ENCODE peak calls at places on chromosomes 13 and 19, in nine cellular contexts. One of them, this sample, is unnamed.

GRCh38 chr19:10001899-10002298 is 8.4 kb downstream of the COL5A3 start:
- DNase-seq in MM.1S: no peak
- DNase-seq in fibroblast of pulmonary artery: peak
- DNase-seq in endodermal cell: peak
- DNase-seq in hepatocyte: peak
- DNase-seq in upper lobe of right lung: no peak
- DNase-seq in heart left ventricle: peak
- DNase-seq in tibial nerve: no peak
- DNase-seq in DND-41: no peak
- DNase-seq in this sample: no peak

GRCh38 chr13:102401305-102401704 is 543 bp downstream of the FGF14 start:
- DNase-seq in heart left ventricle: no peak
- DNase-seq in endodermal cell: no peak
- DNase-seq in MM.1S: no peak
- DNase-seq in upper lobe of right lung: no peak
- DNase-seq in hepatocyte: no peak
- DNase-seq in fibroblast of pulmonary artery: no peak
- DNase-seq in tibial nerve: no peak
- DNase-seq in DND-41: no peak
- DNase-seq in this sample: no peak

GRCh38 chr19:10069046-10069445 is 17.1 kb upstream of the SHFL start:
- DNase-seq in DND-41: no peak
- DNase-seq in endodermal cell: no peak
- DNase-seq in heart left ventricle: no peak
- DNase-seq in tibial nerve: no peak
- DNase-seq in hepatocyte: no peak
- DNase-seq in upper lobe of right lung: no peak
- DNase-seq in MM.1S: no peak
- DNase-seq in fibroblast of pulmonary artery: no peak
- DNase-seq in this sample: no peak

GRCh38 chr13:81779896-81780295 is 1439.0 kb upstream of the SPRY2 start:
- DNase-seq in hepatocyte: no peak
- DNase-seq in upper lobe of right lung: no peak
- DNase-seq in DND-41: no peak
- DNase-seq in MM.1S: no peak
- DNase-seq in heart left ventricle: no peak
- DNase-seq in fibroblast of pulmonary artery: no peak
- DNase-seq in tibial nerve: no peak
- DNase-seq in endodermal cell: no peak
- DNase-seq in this sample: no peak

GRCh38 chr13:108835082-108835481 is 205.7 kb downstream of the MYO16 start:
- DNase-seq in heart left ventricle: no peak
- DNase-seq in upper lobe of right lung: no peak
- DNase-seq in tibial nerve: no peak
- DNase-seq in DND-41: no peak
- DNase-seq in MM.1S: no peak
- DNase-seq in endodermal cell: no peak
- DNase-seq in hepatocyte: no peak
- DNase-seq in fibroblast of pulmonary artery: no peak
- DNase-seq in this sample: no peak

GRCh38 chr13:30963794-30964193 is 31.3 kb downstream of the TEX26 start:
- DNase-seq in endodermal cell: no peak
- DNase-seq in MM.1S: no peak
- DNase-seq in upper lobe of right lung: no peak
- DNase-seq in DND-41: no peak
- DNase-seq in tibial nerve: no peak
- DNase-seq in hepatocyte: peak
- DNase-seq in heart left ventricle: peak
- DNase-seq in fibroblast of pulmonary artery: peak
- DNase-seq in this sample: no peak

GRCh38 chr19:46975011-46975917 is 44.4 kb upstream of the NPAS1 start:
- DNase-seq in upper lobe of right lung: no peak
- DNase-seq in DND-41: no peak
- DNase-seq in fibroblast of pulmonary artery: no peak
- DNase-seq in MM.1S: no peak
- DNase-seq in heart left ventricle: no peak
- DNase-seq in endodermal cell: no peak
- DNase-seq in tibial nerve: no peak
- DNase-seq in hepatocyte: no peak
- DNase-seq in this sample: no peak

GRCh38 chr13:24630851-24631341 is 49.3 kb upstream of the ATP12A start:
- DNase-seq in heart left ventricle: no peak
- DNase-seq in hepatocyte: peak
- DNase-seq in MM.1S: no peak
- DNase-seq in tibial nerve: no peak
- DNase-seq in DND-41: no peak
- DNase-seq in upper lobe of right lung: no peak
- DNase-seq in fibroblast of pulmonary artery: peak
- DNase-seq in endodermal cell: no peak
- DNase-seq in this sample: no peak

GRCh38 chr13:101382701-101383100 is 33.6 kb downstream of the NALCN start:
- DNase-seq in upper lobe of right lung: no peak
- DNase-seq in hepatocyte: no peak
- DNase-seq in fibroblast of pulmonary artery: no peak
- DNase-seq in heart left ventricle: no peak
- DNase-seq in DND-41: no peak
- DNase-seq in MM.1S: no peak
- DNase-seq in tibial nerve: no peak
- DNase-seq in endodermal cell: no peak
- DNase-seq in this sample: no peak

GRCh38 chr13:29918845-29919244 is 68.4 kb upstream of the UBL3 start:
- DNase-seq in upper lobe of right lung: no peak
- DNase-seq in fibroblast of pulmonary artery: peak
- DNase-seq in MM.1S: no peak
- DNase-seq in DND-41: no peak
- DNase-seq in tibial nerve: no peak
- DNase-seq in endodermal cell: no peak
- DNase-seq in hepatocyte: no peak
- DNase-seq in heart left ventricle: no peak
- DNase-seq in this sample: no peak

GRCh38 chr13:25980255-25980654 is 71.6 kb downstream of the SHISA2 start:
- DNase-seq in tibial nerve: no peak
- DNase-seq in DND-41: no peak
- DNase-seq in heart left ventricle: no peak
- DNase-seq in upper lobe of right lung: no peak
- DNase-seq in hepatocyte: no peak
- DNase-seq in endodermal cell: peak
- DNase-seq in fibroblast of pulmonary artery: peak
- DNase-seq in MM.1S: no peak
- DNase-seq in this sample: no peak

GRCh38 chr13:41740479-41740878 is 220.4 kb downstream of the VWA8 start:
- DNase-seq in endodermal cell: no peak
- DNase-seq in tibial nerve: no peak
- DNase-seq in heart left ventricle: no peak
- DNase-seq in DND-41: no peak
- DNase-seq in fibroblast of pulmonary artery: peak
- DNase-seq in hepatocyte: no peak
- DNase-seq in MM.1S: no peak
- DNase-seq in upper lobe of right lung: no peak
- DNase-seq in this sample: no peak

GRCh38 chr19:10288662-10289166 is 1.0 kb upstream of the ICAM5 start:
- DNase-seq in heart left ventricle: no peak
- DNase-seq in upper lobe of right lung: peak
- DNase-seq in DND-41: no peak
- DNase-seq in MM.1S: peak
- DNase-seq in hepatocyte: no peak
- DNase-seq in endodermal cell: peak
- DNase-seq in fibroblast of pulmonary artery: peak
- DNase-seq in tibial nerve: no peak
- DNase-seq in this sample: peak

GRCh38 chr13:61777902-61778301 is 362.3 kb upstream of the PCDH20 start:
- DNase-seq in tibial nerve: no peak
- DNase-seq in MM.1S: no peak
- DNase-seq in heart left ventricle: no peak
- DNase-seq in fibroblast of pulmonary artery: peak
- DNase-seq in DND-41: no peak
- DNase-seq in endodermal cell: no peak
- DNase-seq in hepatocyte: no peak
- DNase-seq in upper lobe of right lung: no peak
- DNase-seq in this sample: no peak

GRCh38 chr13:76894401-76895110 is 8.4 kb upstream of the KCTD12 start:
- DNase-seq in DND-41: no peak
- DNase-seq in fibroblast of pulmonary artery: no peak
- DNase-seq in heart left ventricle: no peak
- DNase-seq in endodermal cell: no peak
- DNase-seq in tibial nerve: no peak
- DNase-seq in MM.1S: peak
- DNase-seq in hepatocyte: no peak
- DNase-seq in upper lobe of right lung: no peak
- DNase-seq in this sample: no peak

GRCh38 chr19:2850256-2850925 is 9.1 kb downstream of the ZNF555 start:
- DNase-seq in endodermal cell: no peak
- DNase-seq in tibial nerve: no peak
- DNase-seq in hepatocyte: no peak
- DNase-seq in DND-41: no peak
- DNase-seq in MM.1S: no peak
- DNase-seq in upper lobe of right lung: no peak
- DNase-seq in heart left ventricle: no peak
- DNase-seq in fibroblast of pulmonary artery: no peak
- DNase-seq in this sample: no peak

GRCh38 chr13:61935710-61936109 is 520.1 kb upstream of the PCDH20 start:
- DNase-seq in DND-41: no peak
- DNase-seq in hepatocyte: no peak
- DNase-seq in MM.1S: peak
- DNase-seq in endodermal cell: no peak
- DNase-seq in fibroblast of pulmonary artery: no peak
- DNase-seq in tibial nerve: no peak
- DNase-seq in upper lobe of right lung: no peak
- DNase-seq in heart left ventricle: no peak
- DNase-seq in this sample: no peak

GRCh38 chr19:15154002-15154612 is 46.7 kb downstream of the NOTCH3 start:
- DNase-seq in fibroblast of pulmonary artery: peak
- DNase-seq in MM.1S: peak
- DNase-seq in DND-41: peak
- DNase-seq in heart left ventricle: peak
- DNase-seq in tibial nerve: no peak
- DNase-seq in hepatocyte: peak
- DNase-seq in endodermal cell: peak
- DNase-seq in upper lobe of right lung: no peak
- DNase-seq in this sample: no peak

GRCh38 chr13:114282143-114282685 is 813 bp downstream of the UPF3A start:
- DNase-seq in hepatocyte: peak
- DNase-seq in upper lobe of right lung: peak
- DNase-seq in DND-41: peak
- DNase-seq in fibroblast of pulmonary artery: peak
- DNase-seq in endodermal cell: peak
- DNase-seq in tibial nerve: no peak
- DNase-seq in MM.1S: peak
- DNase-seq in heart left ventricle: peak
- DNase-seq in this sample: no peak

DNA sequence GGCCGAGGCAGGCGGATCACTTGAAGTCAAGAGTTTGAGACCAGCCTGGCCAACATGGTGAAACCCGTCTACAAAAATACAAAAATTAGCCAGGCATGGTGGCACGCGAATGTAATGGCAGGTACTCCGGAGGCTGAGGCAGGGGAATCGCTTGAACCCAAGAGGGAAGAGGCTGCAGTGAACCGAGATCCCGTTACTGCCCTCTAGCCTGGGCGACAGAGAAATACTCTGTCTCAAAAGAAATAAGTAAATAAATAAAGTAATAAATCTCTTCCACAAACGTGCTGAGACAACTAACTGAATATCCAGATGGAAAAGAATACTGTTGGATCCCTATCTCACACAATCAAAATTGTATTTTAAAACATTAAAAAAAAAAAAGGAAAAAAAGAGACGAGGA is 807 bp upstream of the ZNF813 start:
- DNase-seq in DND-41: no peak
- DNase-seq in MM.1S: no peak
- DNase-seq in hepatocyte: peak
- DNase-seq in fibroblast of pulmonary artery: no peak
- DNase-seq in tibial nerve: no peak
- DNase-seq in heart left ventricle: no peak
- DNase-seq in endodermal cell: peak
- DNase-seq in upper lobe of right lung: no peak
- DNase-seq in this sample: no peak
- TF ChIP-seq CTCF in DND-41: peak
- TF ChIP-seq CTCF in MM.1S: no peak
- TF ChIP-seq CTCF in hepatocyte: peak
- TF ChIP-seq CTCF in fibroblast of pulmonary artery: no peak
- TF ChIP-seq CTCF in tibial nerve: no peak
- TF ChIP-seq CTCF in heart left ventricle: peak
- TF ChIP-seq CTCF in endodermal cell: peak
- TF ChIP-seq CTCF in upper lobe of right lung: no peak
- TF ChIP-seq CTCF in this sample: no peak

GRCh38 chr19:44905437-44906160 is at the start of gene APOE:
- DNase-seq in fibroblast of pulmonary artery: peak
- DNase-seq in tibial nerve: no peak
- DNase-seq in heart left ventricle: no peak
- DNase-seq in MM.1S: no peak
- DNase-seq in upper lobe of right lung: no peak
- DNase-seq in DND-41: no peak
- DNase-seq in hepatocyte: peak
- DNase-seq in endodermal cell: peak
- DNase-seq in this sample: no peak
- H3K4me3 ChIP-seq in fibroblast of pulmonary artery: peak
- H3K4me3 ChIP-seq in tibial nerve: peak
- H3K4me3 ChIP-seq in heart left ventricle: peak
- H3K4me3 ChIP-seq in MM.1S: no peak
- H3K4me3 ChIP-seq in upper lobe of right lung: peak
- H3K4me3 ChIP-seq in DND-41: no peak
- H3K4me3 ChIP-seq in hepatocyte: peak
- H3K4me3 ChIP-seq in endodermal cell: peak
- H3K4me3 ChIP-seq in this sample: no peak

GRCh38 chr19:49912965-49913685 is 15.9 kb upstream of the ATF5 start:
- DNase-seq in tibial nerve: no peak
- DNase-seq in upper lobe of right lung: no peak
- DNase-seq in MM.1S: no peak
- DNase-seq in heart left ventricle: no peak
- DNase-seq in DND-41: no peak
- DNase-seq in endodermal cell: peak
- DNase-seq in hepatocyte: peak
- DNase-seq in fibroblast of pulmonary artery: no peak
- DNase-seq in this sample: no peak
- TF ChIP-seq CTCF in tibial nerve: no peak
- TF ChIP-seq CTCF in upper lobe of right lung: no peak
- TF ChIP-seq CTCF in MM.1S: no peak
- TF ChIP-seq CTCF in heart left ventricle: no peak
- TF ChIP-seq CTCF in DND-41: peak
- TF ChIP-seq CTCF in endodermal cell: peak
- TF ChIP-seq CTCF in hepatocyte: peak
- TF ChIP-seq CTCF in fibroblast of pulmonary artery: no peak
- TF ChIP-seq CTCF in this sample: peak

GRCh38 chr13:51765142-51765515 is 38.8 kb downstream of the DHRS12 start:
- DNase-seq in MM.1S: peak
- DNase-seq in endodermal cell: no peak
- DNase-seq in upper lobe of right lung: no peak
- DNase-seq in hepatocyte: no peak
- DNase-seq in heart left ventricle: no peak
- DNase-seq in fibroblast of pulmonary artery: no peak
- DNase-seq in DND-41: no peak
- DNase-seq in tibial nerve: no peak
- DNase-seq in this sample: no peak
- H3K4me3 ChIP-seq in MM.1S: peak
- H3K4me3 ChIP-seq in endodermal cell: no peak
- H3K4me3 ChIP-seq in upper lobe of right lung: no peak
- H3K4me3 ChIP-seq in hepatocyte: no peak
- H3K4me3 ChIP-seq in heart left ventricle: no peak
- H3K4me3 ChIP-seq in fibroblast of pulmonary artery: no peak
- H3K4me3 ChIP-seq in DND-41: no peak
- H3K4me3 ChIP-seq in tibial nerve: no peak
- H3K4me3 ChIP-seq in this sample: no peak

GRCh38 chr19:28705008-28705407 is 507.9 kb downstream of the UQCRFS1 start:
- DNase-seq in DND-41: no peak
- DNase-seq in hepatocyte: peak
- DNase-seq in tibial nerve: no peak
- DNase-seq in MM.1S: no peak
- DNase-seq in upper lobe of right lung: no peak
- DNase-seq in fibroblast of pulmonary artery: peak
- DNase-seq in endodermal cell: no peak
- DNase-seq in heart left ventricle: no peak
- DNase-seq in this sample: no peak
- TF ChIP-seq CTCF in DND-41: peak
- TF ChIP-seq CTCF in hepatocyte: peak
- TF ChIP-seq CTCF in tibial nerve: no peak
- TF ChIP-seq CTCF in MM.1S: peak
- TF ChIP-seq CTCF in upper lobe of right lung: no peak
- TF ChIP-seq CTCF in fibroblast of pulmonary artery: peak
- TF ChIP-seq CTCF in endodermal cell: peak
- TF ChIP-seq CTCF in heart left ventricle: no peak
- TF ChIP-seq CTCF in this sample: no peak

This sample was measured in GM12864.